ENCODE peak calls at places on chromosomes 4 and X, in four cellular contexts. One of them, this sample, is unnamed.

GRCh38 chrX:115694028-115694427 is 133.1 kb downstream of the PLS3 start:
- DNase-seq in A549: no peak
- DNase-seq in upper lobe of right lung: no peak
- DNase-seq in psoas muscle: no peak
- DNase-seq in this sample: no peak

GRCh38 chr4:125097729-125098128 is 217.0 kb upstream of the FAT4 start:
- DNase-seq in A549: no peak
- DNase-seq in upper lobe of right lung: no peak
- DNase-seq in psoas muscle: no peak
- DNase-seq in this sample: no peak

GRCh38 chrX:30577362-30577961 is at the start of gene TASL:
- DNase-seq in A549: no peak
- DNase-seq in upper lobe of right lung: no peak
- DNase-seq in psoas muscle: no peak
- DNase-seq in this sample: no peak

GRCh38 chr4:101790521-101791188 is at the start of gene BANK1:
- DNase-seq in A549: peak
- DNase-seq in upper lobe of right lung: peak
- DNase-seq in psoas muscle: peak
- DNase-seq in this sample: no peak

GRCh38 chrX:97895751-97896150 is 1012.0 kb downstream of the RPA4 start:
- DNase-seq in A549: no peak
- DNase-seq in upper lobe of right lung: no peak
- DNase-seq in psoas muscle: no peak
- DNase-seq in this sample: no peak

GRCh38 chr4:112832493-112832892 is 195.6 kb downstream of the LARP7 start:
- DNase-seq in A549: no peak
- DNase-seq in upper lobe of right lung: no peak
- DNase-seq in psoas muscle: no peak
- DNase-seq in this sample: no peak

GRCh38 chrX:44234116-44234515 is 109.4 kb downstream of the EFHC2 start:
- DNase-seq in A549: no peak
- DNase-seq in upper lobe of right lung: no peak
- DNase-seq in psoas muscle: no peak
- DNase-seq in this sample: no peak

GRCh38 chrX:48613502-48614160 is 16.3 kb downstream of the WDR13 start:
- DNase-seq in A549: no peak
- DNase-seq in upper lobe of right lung: no peak
- DNase-seq in psoas muscle: no peak
- DNase-seq in this sample: no peak

GRCh38 chr4:169438057-169438480 is 167.3 kb upstream of the SH3RF1 start:
- DNase-seq in A549: no peak
- DNase-seq in upper lobe of right lung: no peak
- DNase-seq in psoas muscle: no peak
- DNase-seq in this sample: no peak

GRCh38 chr4:99655315-99656081 is 2.1 kb downstream of the C4orf54 start:
- DNase-seq in A549: no peak
- DNase-seq in upper lobe of right lung: no peak
- DNase-seq in psoas muscle: peak
- DNase-seq in this sample: no peak

GRCh38 chrX:41334866-41335589 is 1.1 kb downstream of the DDX3X start:
- DNase-seq in A549: peak
- DNase-seq in upper lobe of right lung: peak
- DNase-seq in psoas muscle: peak
- DNase-seq in this sample: peak

GRCh38 chr4:173420324-173420752 is 21.4 kb upstream of the SCRG1 start:
- DNase-seq in A549: peak
- DNase-seq in upper lobe of right lung: no peak
- DNase-seq in psoas muscle: no peak
- DNase-seq in this sample: no peak

GRCh38 chr4:8914461-8915171 is 43.0 kb upstream of the HMX1 start:
- DNase-seq in A549: no peak
- DNase-seq in upper lobe of right lung: peak
- DNase-seq in psoas muscle: peak
- DNase-seq in this sample: peak

GRCh38 chrX:129524250-129524850 is 1.1 kb upstream of the SMARCA1 start:
- DNase-seq in A549: no peak
- DNase-seq in upper lobe of right lung: no peak
- DNase-seq in psoas muscle: no peak
- DNase-seq in this sample: no peak

GRCh38 chr4:20251796-20252655 is at the start of gene SLIT2:
- DNase-seq in A549: peak
- DNase-seq in upper lobe of right lung: peak
- DNase-seq in psoas muscle: peak
- DNase-seq in this sample: peak

GRCh38 chr4:183600189-183600685 is 58.7 kb downstream of the RWDD4 start:
- DNase-seq in A549: peak
- DNase-seq in upper lobe of right lung: no peak
- DNase-seq in psoas muscle: no peak
- DNase-seq in this sample: no peak

GRCh38 chrX:43592597-43592996 is 63.5 kb upstream of the MAOA start:
- DNase-seq in A549: no peak
- DNase-seq in upper lobe of right lung: no peak
- DNase-seq in psoas muscle: no peak
- DNase-seq in this sample: no peak

GRCh38 chr4:56732301-56732700 is 51.2 kb upstream of the HOPX start:
- DNase-seq in A549: no peak
- DNase-seq in upper lobe of right lung: no peak
- DNase-seq in psoas muscle: no peak
- DNase-seq in this sample: no peak

GRCh38 chrX:146056511-146057081 is 239.0 kb downstream of the SLITRK2 start:
- DNase-seq in A549: no peak
- DNase-seq in upper lobe of right lung: no peak
- DNase-seq in psoas muscle: no peak
- DNase-seq in this sample: no peak

GRCh38 chr4:140092094-140092820 is 61.7 kb downstream of the MAML3 start:
- DNase-seq in A549: peak
- DNase-seq in upper lobe of right lung: peak
- DNase-seq in psoas muscle: no peak
- DNase-seq in this sample: no peak

GRCh38 chr4:85084371-85085170 is 118.1 kb upstream of the WDFY3 start:
- DNase-seq in A549: peak
- DNase-seq in upper lobe of right lung: no peak
- DNase-seq in psoas muscle: no peak
- DNase-seq in this sample: no peak

GRCh38 chrX:112651766-112652165 is 28.0 kb downstream of the LHFPL1 start:
- DNase-seq in A549: no peak
- DNase-seq in upper lobe of right lung: no peak
- DNase-seq in psoas muscle: no peak
- DNase-seq in this sample: no peak

GRCh38 chr4:41963105-41963504 is 18.5 kb upstream of the DCAF4L1 start:
- DNase-seq in A549: no peak
- DNase-seq in upper lobe of right lung: no peak
- DNase-seq in psoas muscle: no peak
- DNase-seq in this sample: no peak

GRCh38 chrX:19046343-19047215 is 62.7 kb upstream of the PHKA2 start:
- DNase-seq in A549: peak
- DNase-seq in upper lobe of right lung: no peak
- DNase-seq in psoas muscle: no peak
- DNase-seq in this sample: no peak

GRCh38 chr4:166481014-166481507 is 608.0 kb downstream of the TLL1 start:
- DNase-seq in A549: no peak
- DNase-seq in upper lobe of right lung: no peak
- DNase-seq in psoas muscle: no peak
- DNase-seq in this sample: no peak

GRCh38 chrX:138748480-138748879 is 37.0 kb upstream of the FGF13 start:
- DNase-seq in A549: peak
- DNase-seq in upper lobe of right lung: no peak
- DNase-seq in psoas muscle: no peak
- DNase-seq in this sample: no peak

GRCh38 chrX:103831342-103831802 is 685 bp downstream of the RAB9B start:
- DNase-seq in A549: peak
- DNase-seq in upper lobe of right lung: no peak
- DNase-seq in psoas muscle: no peak
- DNase-seq in this sample: no peak

GRCh38 chr4:6942238-6942800 is 32.7 kb downstream of the TBC1D14 start:
- DNase-seq in A549: peak
- DNase-seq in upper lobe of right lung: no peak
- DNase-seq in psoas muscle: peak
- DNase-seq in this sample: no peak

GRCh38 chr4:7904108-7904516 is 35.5 kb downstream of the AFAP1 start:
- DNase-seq in A549: no peak
- DNase-seq in upper lobe of right lung: no peak
- DNase-seq in psoas muscle: no peak
- DNase-seq in this sample: no peak

GRCh38 chr4:151948351-151949016 is 187.7 kb upstream of the GATB start:
- DNase-seq in A549: no peak
- DNase-seq in upper lobe of right lung: no peak
- DNase-seq in psoas muscle: no peak
- DNase-seq in this sample: no peak

GRCh38 chr4:126004936-126005335 is 690.2 kb downstream of the FAT4 start:
- DNase-seq in A549: no peak
- DNase-seq in upper lobe of right lung: no peak
- DNase-seq in psoas muscle: no peak
- DNase-seq in this sample: no peak

GRCh38 chr4:18798123-18798522 is 776.6 kb upstream of the LCORL start:
- DNase-seq in A549: no peak
- DNase-seq in upper lobe of right lung: no peak
- DNase-seq in psoas muscle: no peak
- DNase-seq in this sample: no peak

GRCh38 chrX:16517206-16517605 is 132.8 kb upstream of the S100G start:
- DNase-seq in A549: no peak
- DNase-seq in upper lobe of right lung: no peak
- DNase-seq in psoas muscle: no peak
- DNase-seq in this sample: no peak

GRCh38 chr4:111268769-111269414 is 646.0 kb upstream of the PITX2 start:
- DNase-seq in A549: no peak
- DNase-seq in upper lobe of right lung: no peak
- DNase-seq in psoas muscle: no peak
- DNase-seq in this sample: no peak

GRCh38 chr4:37446016-37446415 is 201.5 kb downstream of the NWD2 start:
- DNase-seq in A549: no peak
- DNase-seq in upper lobe of right lung: no peak
- DNase-seq in psoas muscle: no peak
- DNase-seq in this sample: no peak

GRCh38 chr4:8741513-8742226 is 130.0 kb downstream of the HMX1 start:
- DNase-seq in A549: no peak
- DNase-seq in upper lobe of right lung: peak
- DNase-seq in psoas muscle: peak
- DNase-seq in this sample: no peak

GRCh38 chr4:30537462-30537861 is 182.7 kb upstream of the PCDH7 start:
- DNase-seq in A549: peak
- DNase-seq in upper lobe of right lung: no peak
- DNase-seq in psoas muscle: no peak
- DNase-seq in this sample: no peak

GRCh38 chr4:67366341-67366861 is 178.9 kb downstream of the CENPC start:
- DNase-seq in A549: no peak
- DNase-seq in upper lobe of right lung: no peak
- DNase-seq in psoas muscle: no peak
- DNase-seq in this sample: no peak

GRCh38 chrX:44474410-44474809 is 68.2 kb downstream of the FUNDC1 start:
- DNase-seq in A549: no peak
- DNase-seq in upper lobe of right lung: no peak
- DNase-seq in psoas muscle: no peak
- DNase-seq in this sample: no peak

GRCh38 chrX:119190736-119191282 is 45.3 kb upstream of the PGRMC1 start:
- DNase-seq in A549: peak
- DNase-seq in upper lobe of right lung: no peak
- DNase-seq in psoas muscle: no peak
- DNase-seq in this sample: no peak

DNA sequence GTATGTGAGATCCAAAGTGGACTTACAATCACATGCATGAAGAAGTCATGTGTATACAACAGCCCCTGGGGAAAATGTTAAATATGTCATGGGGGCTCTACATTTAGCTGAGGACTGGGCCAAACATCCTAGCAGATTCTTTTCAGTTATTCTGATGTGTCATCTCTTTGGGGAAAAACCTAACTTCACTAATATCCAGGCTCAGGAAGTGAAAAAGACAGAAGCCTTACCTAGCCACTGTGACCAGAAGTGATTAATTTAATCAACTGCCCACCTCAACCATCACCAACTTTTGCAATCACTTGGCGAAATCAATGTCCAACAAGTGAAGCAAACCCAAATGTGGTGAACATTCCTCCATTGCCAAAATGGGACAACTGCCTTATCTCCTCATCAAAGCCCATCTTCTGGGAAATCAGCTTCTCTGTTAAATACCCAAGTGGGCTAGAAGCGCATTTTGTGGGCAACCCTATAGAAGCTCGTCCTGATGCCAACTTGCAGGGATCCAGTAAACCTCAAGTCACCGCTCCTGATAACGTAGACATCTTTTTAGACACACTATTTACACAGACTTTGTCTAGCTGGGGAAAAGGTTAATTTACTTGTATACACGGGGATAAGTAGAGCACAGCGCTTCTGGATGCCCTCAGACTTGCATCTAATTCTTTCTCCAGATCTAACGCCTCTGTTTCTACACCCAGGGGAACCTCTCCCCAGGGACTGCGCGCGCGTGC is 1.4 kb upstream of the HHIP start:
- DNase-seq in A549: no peak
- DNase-seq in upper lobe of right lung: no peak
- DNase-seq in psoas muscle: no peak
- DNase-seq in this sample: no peak
- H3K27ac ChIP-seq in A549: no peak
- H3K27ac ChIP-seq in upper lobe of right lung: no peak
- H3K27ac ChIP-seq in psoas muscle: no peak
- H3K27ac ChIP-seq in this sample: no peak

GRCh38 chr4:27084685-27085356 is 224.2 kb downstream of the STIM2 start:
- DNase-seq in A549: no peak
- DNase-seq in upper lobe of right lung: peak
- DNase-seq in psoas muscle: no peak
- DNase-seq in this sample: no peak
- TF ChIP-seq CTCF in A549: no peak
- TF ChIP-seq CTCF in upper lobe of right lung: peak
- TF ChIP-seq CTCF in psoas muscle: no peak
- TF ChIP-seq CTCF in this sample: no peak

GRCh38 chr4:128285085-128286023 is 2.3 kb downstream of the PGRMC2 start:
- DNase-seq in A549: peak
- DNase-seq in upper lobe of right lung: no peak
- DNase-seq in psoas muscle: no peak
- DNase-seq in this sample: no peak
- H3K4me3 ChIP-seq in A549: peak
- H3K4me3 ChIP-seq in upper lobe of right lung: peak
- H3K4me3 ChIP-seq in psoas muscle: peak
- H3K4me3 ChIP-seq in this sample: peak

GRCh38 chr4:2245787-2246275 is 3.9 kb upstream of the HAUS3 start:
- DNase-seq in A549: no peak
- DNase-seq in upper lobe of right lung: no peak
- DNase-seq in psoas muscle: no peak
- DNase-seq in this sample: no peak
- H3K27ac ChIP-seq in A549: no peak
- H3K27ac ChIP-seq in upper lobe of right lung: peak
- H3K27ac ChIP-seq in psoas muscle: no peak
- H3K27ac ChIP-seq in this sample: peak

This sample was measured in coronary artery.